ENCODE peak calls at places on chromosomes 7 and 10, in four cellular contexts. J, T, H and Y are unnamed samples.

GRCh38 chr10:45373003-45373782 is 823 bp upstream of the ALOX5 start:
- DNase-seq in J (peak; percentile 68), T (peak; percentile 39), H (no peak), Y (peak; percentile 27)

GRCh38 chr7:136009488-136010079 is 32.4 kb upstream of the MTPN start:
- DNase-seq in H (peak; percentile 16), J (peak; percentile 56), T (no peak), Y (peak; percentile 45)

GRCh38 chr7:110944966-110945644 is 145.8 kb upstream of the LRRN3 start:
- DNase-seq in T (no peak), H (no peak), J (no peak), Y (no peak)

GRCh38 chr10:58827381-58827780 is 314.7 kb downstream of the BICC1 start:
- DNase-seq in T (no peak), J (no peak), H (no peak), Y (no peak)

GRCh38 chr7:50620418-50620817 is 55.2 kb upstream of the DDC start:
- DNase-seq in T (no peak), J (no peak), H (no peak), Y (no peak)

GRCh38 chr7:26180792-26181198 is 19.8 kb downstream of the HNRNPA2B1 start:
- DNase-seq in T (no peak), H (no peak), J (no peak), Y (no peak)

GRCh38 chr7:29764227-29764626 is 42.1 kb upstream of the WIPF3 start:
- DNase-seq in H (no peak), T (peak; percentile 61), J (no peak), Y (peak; percentile 25)

GRCh38 chr10:23338155-23338828 is 6.3 kb downstream of the C10orf67 start:
- DNase-seq in J (peak; percentile 10), H (peak; percentile 60), T (peak; percentile 20), Y (no peak)

GRCh38 chr7:131723926-131724325 is 167.5 kb upstream of the PODXL start:
- DNase-seq in T (no peak), J (no peak), H (peak; percentile 4), Y (peak; percentile 23)

DNA sequence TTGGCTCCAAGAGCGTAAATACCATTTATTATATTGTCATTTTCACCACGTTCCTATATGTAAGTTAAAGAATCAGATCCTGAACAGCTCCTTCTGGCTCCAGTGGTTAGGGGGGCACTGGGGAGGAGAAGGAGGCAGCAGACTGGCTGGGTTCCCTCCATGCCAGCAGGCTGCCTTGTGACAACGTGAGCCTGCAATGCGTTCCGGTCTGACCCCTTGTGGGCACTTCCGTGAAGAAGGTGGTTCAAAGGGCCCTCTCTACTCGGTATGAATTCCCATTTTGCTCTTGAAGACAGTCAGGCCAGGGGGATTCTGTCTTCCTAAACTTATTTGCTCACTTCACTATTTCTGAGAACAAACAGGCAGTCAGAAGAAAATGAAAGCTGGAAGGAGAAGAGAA is 253.4 kb downstream of the BMPER start:
- DNase-seq in H (peak; percentile 8), J (no peak), T (peak; percentile 50), Y (peak; percentile 24)
- TF ChIP-seq ELF4 in H (no peak), J (no peak), T (no peak), Y (no peak)

GRCh38 chr10:83166344-83166743 is 973.0 kb upstream of the GHITM start:
- DNase-seq in J (no peak), H (no peak), T (peak; percentile 64), Y (peak; percentile 16)
- TF ChIP-seq ELF4 in J (no peak), H (no peak), T (no peak), Y (no peak)

DNA sequence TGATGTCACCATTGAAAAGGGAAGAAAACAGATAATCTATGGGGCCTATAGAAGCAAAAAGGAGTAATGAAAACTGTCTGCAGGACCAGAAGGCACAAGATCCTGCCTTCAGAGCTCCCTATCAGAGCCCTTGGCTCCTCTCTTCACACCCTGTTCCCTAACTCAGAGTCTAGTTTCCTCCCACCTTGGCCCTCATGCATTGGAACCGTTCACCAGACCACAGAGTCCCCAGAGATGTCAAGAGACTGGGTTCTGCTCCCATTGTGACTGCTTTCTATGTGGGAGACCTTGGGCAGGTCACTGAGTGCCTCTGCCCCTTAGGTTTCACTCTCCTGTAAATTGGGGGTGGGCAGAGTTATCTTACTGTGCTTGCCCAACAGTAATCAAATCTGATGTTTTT is 80.1 kb upstream of the RPA3 start:
- DNase-seq in H (no peak), T (no peak), J (no peak), Y (no peak)
- TF ChIP-seq ELF4 in H (no peak), T (no peak), J (no peak), Y (no peak)

GRCh38 chr10:126459878-126460481 is 71.7 kb upstream of the ADAM12 start:
- DNase-seq in J (no peak), T (no peak), H (peak; percentile 38), Y (no peak)
- TF ChIP-seq ELF4 in J (no peak), T (no peak), H (no peak), Y (no peak)

GRCh38 chr10:31303212-31303611 is 15.8 kb upstream of the ZEB1 start:
- DNase-seq in J (no peak), H (no peak), T (no peak), Y (no peak)

GRCh38 chr10:31294556-31294955 is 24.5 kb upstream of the ZEB1 start:
- DNase-seq in H (no peak), J (no peak), T (no peak), Y (no peak)

GRCh38 chr10:31304261-31304970 is 14.6 kb upstream of the ZEB1 start:
- DNase-seq in T (no peak), J (no peak), H (peak; percentile 4), Y (no peak)

GRCh38 chr10:31296754-31297153 is 22.3 kb upstream of the ZEB1 start:
- DNase-seq in T (no peak), H (no peak), J (no peak), Y (no peak)

DNA sequence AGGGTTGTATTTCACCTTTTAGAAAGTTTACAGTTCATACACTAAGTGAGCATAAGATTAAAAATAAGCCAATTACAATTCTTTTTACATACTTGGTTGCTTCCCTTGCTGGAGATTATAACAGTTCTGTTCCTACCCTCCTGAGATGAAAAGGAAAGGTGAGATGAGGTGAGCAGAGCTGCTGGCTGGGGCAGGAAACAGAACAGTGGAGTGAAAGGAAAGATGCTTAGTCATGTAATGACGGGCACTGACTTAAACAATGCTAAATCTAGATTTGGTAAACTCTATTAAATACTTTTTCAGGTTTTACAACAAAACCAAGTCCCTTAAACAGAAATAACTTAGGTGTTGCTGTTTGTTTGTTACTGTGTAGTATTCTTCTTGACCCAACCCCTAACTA is 19.9 kb upstream of the ZEB1 start:
- DNase-seq in J (no peak), T (no peak), H (no peak), Y (no peak)
- TF ChIP-seq ELF4 in J (no peak), T (no peak), H (no peak), Y (no peak)

GRCh38 chr10:82796510-82796909 is 921.5 kb downstream of the NRG3 start:
- DNase-seq in J (no peak), T (no peak), H (no peak), Y (no peak)
- TF ChIP-seq ELF4 in J (no peak), T (no peak), H (no peak), Y (no peak)

GRCh38 chr7:149774237-149775175 is 1.1 kb upstream of the ZNF467 start:
- DNase-seq in H (no peak), J (no peak), T (no peak), Y (no peak)
- TF ChIP-seq ELF4 in H (no peak), J (no peak), T (no peak), Y (no peak)